ENCODE peak calls at places on chromosomes 3 and 15, in ten cellular contexts. One of them, this sample, is unnamed.

GRCh38 chr3:186259612-186260383 is 102.2 kb downstream of the DGKG start:
- DNase-seq in GM23338: peak; percentile 96
- DNase-seq in stimulated activated CD8-positive, alpha-beta memory T cell treated with anti-CD3 and anti-CD28 coated beads, Interleukin-15, amount 100 ng/mL, for 4 hours: peak; percentile 27
- DNase-seq in NCI-H510A treated with DMSO at 0.1 percent for 48 hours: peak; percentile 80
- DNase-seq in fibroblast of villous mesenchyme: peak; percentile 51
- DNase-seq in GM12865: peak; percentile 79
- DNase-seq in stimulated activated naive CD4-positive, alpha-beta T cell treated with Interleukin-2 at 50 U/mL for 16 hours: peak; percentile 57
- DNase-seq in AG08395: peak; percentile 52
- DNase-seq in PC-9: peak; percentile 81
- DNase-seq in AG04450: no peak
- DNase-seq in this sample: no peak

GRCh38 chr3:153372326-153372725 is 210.3 kb downstream of the RAP2B start:
- DNase-seq in AG04450: peak; percentile 2
- DNase-seq in PC-9: no peak
- DNase-seq in GM12865: no peak
- DNase-seq in AG08395: peak; percentile 36
- DNase-seq in NCI-H510A treated with DMSO at 0.1 percent for 48 hours: no peak
- DNase-seq in GM23338: no peak
- DNase-seq in fibroblast of villous mesenchyme: peak; percentile 53
- DNase-seq in stimulated activated CD8-positive, alpha-beta memory T cell treated with anti-CD3 and anti-CD28 coated beads, Interleukin-15, amount 100 ng/mL, for 4 hours: no peak
- DNase-seq in stimulated activated naive CD4-positive, alpha-beta T cell treated with Interleukin-2 at 50 U/mL for 16 hours: no peak
- DNase-seq in this sample: no peak

GRCh38 chr3:43998841-43999805 is 242.6 kb upstream of the TOPAZ1 start:
- DNase-seq in GM23338: peak; percentile 89
- DNase-seq in AG04450: no peak
- DNase-seq in GM12865: peak; percentile 92
- DNase-seq in stimulated activated naive CD4-positive, alpha-beta T cell treated with Interleukin-2 at 50 U/mL for 16 hours: no peak
- DNase-seq in PC-9: peak; percentile 90
- DNase-seq in NCI-H510A treated with DMSO at 0.1 percent for 48 hours: peak; percentile 32
- DNase-seq in fibroblast of villous mesenchyme: peak; percentile 13
- DNase-seq in stimulated activated CD8-positive, alpha-beta memory T cell treated with anti-CD3 and anti-CD28 coated beads, Interleukin-15, amount 100 ng/mL, for 4 hours: no peak
- DNase-seq in AG08395: peak; percentile 77
- DNase-seq in this sample: no peak

GRCh38 chr15:90660195-90660995 is 56.8 kb upstream of the BLM start:
- DNase-seq in NCI-H510A treated with DMSO at 0.1 percent for 48 hours: no peak
- DNase-seq in GM23338: no peak
- DNase-seq in PC-9: peak; percentile 69
- DNase-seq in fibroblast of villous mesenchyme: peak; percentile 85
- DNase-seq in stimulated activated naive CD4-positive, alpha-beta T cell treated with Interleukin-2 at 50 U/mL for 16 hours: peak; percentile 81
- DNase-seq in GM12865: peak; percentile 95
- DNase-seq in AG08395: peak; percentile 96
- DNase-seq in stimulated activated CD8-positive, alpha-beta memory T cell treated with anti-CD3 and anti-CD28 coated beads, Interleukin-15, amount 100 ng/mL, for 4 hours: peak; percentile 44
- DNase-seq in AG04450: peak; percentile 53
- DNase-seq in this sample: peak; percentile 12

GRCh38 chr15:33243393-33243792 is 48.9 kb upstream of the FMN1 start:
- DNase-seq in GM23338: no peak
- DNase-seq in stimulated activated CD8-positive, alpha-beta memory T cell treated with anti-CD3 and anti-CD28 coated beads, Interleukin-15, amount 100 ng/mL, for 4 hours: no peak
- DNase-seq in NCI-H510A treated with DMSO at 0.1 percent for 48 hours: no peak
- DNase-seq in AG04450: no peak
- DNase-seq in AG08395: no peak
- DNase-seq in PC-9: no peak
- DNase-seq in fibroblast of villous mesenchyme: no peak
- DNase-seq in GM12865: no peak
- DNase-seq in stimulated activated naive CD4-positive, alpha-beta T cell treated with Interleukin-2 at 50 U/mL for 16 hours: no peak
- DNase-seq in this sample: no peak

GRCh38 chr3:197501879-197502620 is 53.7 kb downstream of the BDH1 start:
- DNase-seq in PC-9: peak; percentile 65
- DNase-seq in stimulated activated naive CD4-positive, alpha-beta T cell treated with Interleukin-2 at 50 U/mL for 16 hours: no peak
- DNase-seq in NCI-H510A treated with DMSO at 0.1 percent for 48 hours: peak; percentile 67
- DNase-seq in GM23338: peak; percentile 90
- DNase-seq in AG08395: peak; percentile 69
- DNase-seq in GM12865: peak; percentile 89
- DNase-seq in fibroblast of villous mesenchyme: peak; percentile 61
- DNase-seq in stimulated activated CD8-positive, alpha-beta memory T cell treated with anti-CD3 and anti-CD28 coated beads, Interleukin-15, amount 100 ng/mL, for 4 hours: no peak
- DNase-seq in AG04450: no peak
- DNase-seq in this sample: no peak

GRCh38 chr3:178772746-178773145 is 236.5 kb downstream of the KCNMB2 start:
- DNase-seq in NCI-H510A treated with DMSO at 0.1 percent for 48 hours: no peak
- DNase-seq in AG04450: no peak
- DNase-seq in GM23338: no peak
- DNase-seq in stimulated activated CD8-positive, alpha-beta memory T cell treated with anti-CD3 and anti-CD28 coated beads, Interleukin-15, amount 100 ng/mL, for 4 hours: no peak
- DNase-seq in AG08395: no peak
- DNase-seq in GM12865: no peak
- DNase-seq in stimulated activated naive CD4-positive, alpha-beta T cell treated with Interleukin-2 at 50 U/mL for 16 hours: no peak
- DNase-seq in PC-9: no peak
- DNase-seq in fibroblast of villous mesenchyme: no peak
- DNase-seq in this sample: no peak

GRCh38 chr15:83983634-83984458 is 251.7 kb upstream of the GOLGA6L4 start:
- DNase-seq in NCI-H510A treated with DMSO at 0.1 percent for 48 hours: no peak
- DNase-seq in stimulated activated naive CD4-positive, alpha-beta T cell treated with Interleukin-2 at 50 U/mL for 16 hours: no peak
- DNase-seq in stimulated activated CD8-positive, alpha-beta memory T cell treated with anti-CD3 and anti-CD28 coated beads, Interleukin-15, amount 100 ng/mL, for 4 hours: no peak
- DNase-seq in AG08395: no peak
- DNase-seq in PC-9: no peak
- DNase-seq in AG04450: no peak
- DNase-seq in GM23338: peak; percentile 22
- DNase-seq in fibroblast of villous mesenchyme: no peak
- DNase-seq in GM12865: peak; percentile 70
- DNase-seq in this sample: no peak

GRCh38 chr3:157082305-157082981 is 77.5 kb downstream of the CCNL1 start:
- DNase-seq in fibroblast of villous mesenchyme: peak; percentile 61
- DNase-seq in stimulated activated CD8-positive, alpha-beta memory T cell treated with anti-CD3 and anti-CD28 coated beads, Interleukin-15, amount 100 ng/mL, for 4 hours: no peak
- DNase-seq in GM12865: no peak
- DNase-seq in NCI-H510A treated with DMSO at 0.1 percent for 48 hours: no peak
- DNase-seq in AG04450: no peak
- DNase-seq in AG08395: peak; percentile 47
- DNase-seq in PC-9: peak; percentile 38
- DNase-seq in stimulated activated naive CD4-positive, alpha-beta T cell treated with Interleukin-2 at 50 U/mL for 16 hours: no peak
- DNase-seq in GM23338: no peak
- DNase-seq in this sample: no peak

GRCh38 chr3:4738737-4739274 is 240.4 kb upstream of the BHLHE40 start:
- DNase-seq in AG04450: no peak
- DNase-seq in GM23338: no peak
- DNase-seq in AG08395: no peak
- DNase-seq in stimulated activated CD8-positive, alpha-beta memory T cell treated with anti-CD3 and anti-CD28 coated beads, Interleukin-15, amount 100 ng/mL, for 4 hours: no peak
- DNase-seq in NCI-H510A treated with DMSO at 0.1 percent for 48 hours: no peak
- DNase-seq in GM12865: no peak
- DNase-seq in stimulated activated naive CD4-positive, alpha-beta T cell treated with Interleukin-2 at 50 U/mL for 16 hours: no peak
- DNase-seq in fibroblast of villous mesenchyme: no peak
- DNase-seq in PC-9: no peak
- DNase-seq in this sample: no peak

GRCh38 chr3:37477275-37477674 is 302.9 kb upstream of the LRRFIP2 start:
- DNase-seq in GM12865: no peak
- DNase-seq in AG08395: no peak
- DNase-seq in fibroblast of villous mesenchyme: no peak
- DNase-seq in stimulated activated naive CD4-positive, alpha-beta T cell treated with Interleukin-2 at 50 U/mL for 16 hours: no peak
- DNase-seq in GM23338: no peak
- DNase-seq in PC-9: no peak
- DNase-seq in AG04450: no peak
- DNase-seq in NCI-H510A treated with DMSO at 0.1 percent for 48 hours: no peak
- DNase-seq in stimulated activated CD8-positive, alpha-beta memory T cell treated with anti-CD3 and anti-CD28 coated beads, Interleukin-15, amount 100 ng/mL, for 4 hours: no peak
- DNase-seq in this sample: no peak

GRCh38 chr3:148924572-148924971 is 59.5 kb downstream of the CPA3 start:
- DNase-seq in GM12865: no peak
- DNase-seq in GM23338: no peak
- DNase-seq in AG08395: peak; percentile 17
- DNase-seq in fibroblast of villous mesenchyme: peak; percentile 62
- DNase-seq in stimulated activated CD8-positive, alpha-beta memory T cell treated with anti-CD3 and anti-CD28 coated beads, Interleukin-15, amount 100 ng/mL, for 4 hours: no peak
- DNase-seq in NCI-H510A treated with DMSO at 0.1 percent for 48 hours: no peak
- DNase-seq in stimulated activated naive CD4-positive, alpha-beta T cell treated with Interleukin-2 at 50 U/mL for 16 hours: no peak
- DNase-seq in AG04450: no peak
- DNase-seq in PC-9: no peak
- DNase-seq in this sample: no peak

GRCh38 chr15:98983333-98983732 is 24.3 kb downstream of the PGPEP1L start:
- DNase-seq in fibroblast of villous mesenchyme: peak; percentile 93
- DNase-seq in PC-9: peak; percentile 24
- DNase-seq in AG08395: peak; percentile 90
- DNase-seq in GM12865: peak; percentile 64
- DNase-seq in stimulated activated naive CD4-positive, alpha-beta T cell treated with Interleukin-2 at 50 U/mL for 16 hours: no peak
- DNase-seq in stimulated activated CD8-positive, alpha-beta memory T cell treated with anti-CD3 and anti-CD28 coated beads, Interleukin-15, amount 100 ng/mL, for 4 hours: no peak
- DNase-seq in NCI-H510A treated with DMSO at 0.1 percent for 48 hours: no peak
- DNase-seq in GM23338: no peak
- DNase-seq in AG04450: peak; percentile 34
- DNase-seq in this sample: no peak

GRCh38 chr15:79475312-79475711 is 43.2 kb downstream of the MINAR1 start:
- DNase-seq in stimulated activated CD8-positive, alpha-beta memory T cell treated with anti-CD3 and anti-CD28 coated beads, Interleukin-15, amount 100 ng/mL, for 4 hours: no peak
- DNase-seq in AG04450: no peak
- DNase-seq in PC-9: no peak
- DNase-seq in stimulated activated naive CD4-positive, alpha-beta T cell treated with Interleukin-2 at 50 U/mL for 16 hours: no peak
- DNase-seq in fibroblast of villous mesenchyme: peak; percentile 32
- DNase-seq in GM23338: no peak
- DNase-seq in AG08395: peak; percentile 46
- DNase-seq in GM12865: no peak
- DNase-seq in NCI-H510A treated with DMSO at 0.1 percent for 48 hours: no peak
- DNase-seq in this sample: no peak

GRCh38 chr3:115779011-115779410 is 155.7 kb downstream of the GAP43 start:
- DNase-seq in GM23338: no peak
- DNase-seq in AG08395: no peak
- DNase-seq in GM12865: no peak
- DNase-seq in NCI-H510A treated with DMSO at 0.1 percent for 48 hours: no peak
- DNase-seq in stimulated activated CD8-positive, alpha-beta memory T cell treated with anti-CD3 and anti-CD28 coated beads, Interleukin-15, amount 100 ng/mL, for 4 hours: no peak
- DNase-seq in PC-9: no peak
- DNase-seq in AG04450: no peak
- DNase-seq in fibroblast of villous mesenchyme: no peak
- DNase-seq in stimulated activated naive CD4-positive, alpha-beta T cell treated with Interleukin-2 at 50 U/mL for 16 hours: no peak
- DNase-seq in this sample: no peak

GRCh38 chr3:74314696-74315095 is 299.8 kb downstream of the CNTN3 start:
- DNase-seq in NCI-H510A treated with DMSO at 0.1 percent for 48 hours: no peak
- DNase-seq in PC-9: no peak
- DNase-seq in AG08395: no peak
- DNase-seq in stimulated activated CD8-positive, alpha-beta memory T cell treated with anti-CD3 and anti-CD28 coated beads, Interleukin-15, amount 100 ng/mL, for 4 hours: no peak
- DNase-seq in AG04450: no peak
- DNase-seq in GM12865: no peak
- DNase-seq in GM23338: no peak
- DNase-seq in fibroblast of villous mesenchyme: no peak
- DNase-seq in stimulated activated naive CD4-positive, alpha-beta T cell treated with Interleukin-2 at 50 U/mL for 16 hours: no peak
- DNase-seq in this sample: no peak

GRCh38 chr15:88769161-88769971 is 33.9 kb upstream of the ACAN start:
- DNase-seq in PC-9: no peak
- DNase-seq in NCI-H510A treated with DMSO at 0.1 percent for 48 hours: no peak
- DNase-seq in GM23338: peak; percentile 77
- DNase-seq in stimulated activated naive CD4-positive, alpha-beta T cell treated with Interleukin-2 at 50 U/mL for 16 hours: no peak
- DNase-seq in GM12865: no peak
- DNase-seq in AG04450: no peak
- DNase-seq in stimulated activated CD8-positive, alpha-beta memory T cell treated with anti-CD3 and anti-CD28 coated beads, Interleukin-15, amount 100 ng/mL, for 4 hours: no peak
- DNase-seq in fibroblast of villous mesenchyme: no peak
- DNase-seq in AG08395: no peak
- DNase-seq in this sample: no peak

GRCh38 chr3:45765956-45766355 is 30.4 kb downstream of the SLC6A20 start:
- DNase-seq in stimulated activated naive CD4-positive, alpha-beta T cell treated with Interleukin-2 at 50 U/mL for 16 hours: no peak
- DNase-seq in PC-9: no peak
- DNase-seq in stimulated activated CD8-positive, alpha-beta memory T cell treated with anti-CD3 and anti-CD28 coated beads, Interleukin-15, amount 100 ng/mL, for 4 hours: no peak
- DNase-seq in NCI-H510A treated with DMSO at 0.1 percent for 48 hours: no peak
- DNase-seq in GM23338: no peak
- DNase-seq in fibroblast of villous mesenchyme: no peak
- DNase-seq in GM12865: no peak
- DNase-seq in AG04450: no peak
- DNase-seq in AG08395: no peak
- DNase-seq in this sample: no peak

GRCh38 chr15:57921371-57921770 is 144.1 kb downstream of the ALDH1A2 start:
- DNase-seq in GM12865: no peak
- DNase-seq in AG04450: no peak
- DNase-seq in PC-9: no peak
- DNase-seq in fibroblast of villous mesenchyme: peak; percentile 72
- DNase-seq in GM23338: no peak
- DNase-seq in NCI-H510A treated with DMSO at 0.1 percent for 48 hours: no peak
- DNase-seq in stimulated activated CD8-positive, alpha-beta memory T cell treated with anti-CD3 and anti-CD28 coated beads, Interleukin-15, amount 100 ng/mL, for 4 hours: no peak
- DNase-seq in stimulated activated naive CD4-positive, alpha-beta T cell treated with Interleukin-2 at 50 U/mL for 16 hours: no peak
- DNase-seq in AG08395: no peak
- DNase-seq in this sample: no peak

GRCh38 chr3:169604568-169604967 is 58.9 kb downstream of the MECOM start:
- DNase-seq in PC-9: no peak
- DNase-seq in GM12865: peak; percentile 13
- DNase-seq in NCI-H510A treated with DMSO at 0.1 percent for 48 hours: no peak
- DNase-seq in AG04450: no peak
- DNase-seq in GM23338: peak; percentile 44
- DNase-seq in AG08395: no peak
- DNase-seq in stimulated activated naive CD4-positive, alpha-beta T cell treated with Interleukin-2 at 50 U/mL for 16 hours: no peak
- DNase-seq in fibroblast of villous mesenchyme: peak; percentile 3
- DNase-seq in stimulated activated CD8-positive, alpha-beta memory T cell treated with anti-CD3 and anti-CD28 coated beads, Interleukin-15, amount 100 ng/mL, for 4 hours: no peak
- DNase-seq in this sample: no peak

GRCh38 chr3:10763817-10764313 is 52.2 kb upstream of the SLC6A11 start:
- DNase-seq in stimulated activated CD8-positive, alpha-beta memory T cell treated with anti-CD3 and anti-CD28 coated beads, Interleukin-15, amount 100 ng/mL, for 4 hours: no peak
- DNase-seq in NCI-H510A treated with DMSO at 0.1 percent for 48 hours: no peak
- DNase-seq in AG04450: no peak
- DNase-seq in AG08395: no peak
- DNase-seq in PC-9: no peak
- DNase-seq in GM12865: no peak
- DNase-seq in fibroblast of villous mesenchyme: no peak
- DNase-seq in stimulated activated naive CD4-positive, alpha-beta T cell treated with Interleukin-2 at 50 U/mL for 16 hours: no peak
- DNase-seq in GM23338: no peak
- DNase-seq in this sample: no peak

GRCh38 chr3:42936157-42936981 is 30.4 kb downstream of the ZNF662 start:
- DNase-seq in stimulated activated CD8-positive, alpha-beta memory T cell treated with anti-CD3 and anti-CD28 coated beads, Interleukin-15, amount 100 ng/mL, for 4 hours: no peak
- DNase-seq in stimulated activated naive CD4-positive, alpha-beta T cell treated with Interleukin-2 at 50 U/mL for 16 hours: no peak
- DNase-seq in fibroblast of villous mesenchyme: peak; percentile 11
- DNase-seq in GM12865: no peak
- DNase-seq in NCI-H510A treated with DMSO at 0.1 percent for 48 hours: no peak
- DNase-seq in GM23338: peak; percentile 38
- DNase-seq in PC-9: no peak
- DNase-seq in AG08395: peak; percentile 43
- DNase-seq in AG04450: peak; percentile 10
- DNase-seq in this sample: no peak

GRCh38 chr3:184592411-184593200 is 31.0 kb downstream of the EPHB3 start:
- DNase-seq in GM12865: no peak
- DNase-seq in GM23338: no peak
- DNase-seq in PC-9: no peak
- DNase-seq in stimulated activated naive CD4-positive, alpha-beta T cell treated with Interleukin-2 at 50 U/mL for 16 hours: no peak
- DNase-seq in AG08395: no peak
- DNase-seq in stimulated activated CD8-positive, alpha-beta memory T cell treated with anti-CD3 and anti-CD28 coated beads, Interleukin-15, amount 100 ng/mL, for 4 hours: no peak
- DNase-seq in NCI-H510A treated with DMSO at 0.1 percent for 48 hours: no peak
- DNase-seq in fibroblast of villous mesenchyme: no peak
- DNase-seq in AG04450: no peak
- DNase-seq in this sample: no peak

GRCh38 chr15:36959746-36960145 is 140.6 kb downstream of the MEIS2 start:
- DNase-seq in stimulated activated CD8-positive, alpha-beta memory T cell treated with anti-CD3 and anti-CD28 coated beads, Interleukin-15, amount 100 ng/mL, for 4 hours: no peak
- DNase-seq in GM23338: no peak
- DNase-seq in GM12865: no peak
- DNase-seq in AG08395: no peak
- DNase-seq in NCI-H510A treated with DMSO at 0.1 percent for 48 hours: no peak
- DNase-seq in stimulated activated naive CD4-positive, alpha-beta T cell treated with Interleukin-2 at 50 U/mL for 16 hours: no peak
- DNase-seq in fibroblast of villous mesenchyme: peak; percentile 74
- DNase-seq in AG04450: no peak
- DNase-seq in PC-9: no peak
- DNase-seq in this sample: no peak